ENCODE peak calls at places on chromosomes 5 and 9, in eight cellular contexts. T is body of pancreas; W is heart left ventricle; V is fibroblast of the aortic adventitia; Y is CD8-positive, alpha-beta T cell; M is GM12865; Q is cardiac fibroblast; I is IMR-90. F is an unnamed sample.

GRCh38 chr9:109062543-109062942 is 49.2 kb upstream of the CTNNAL1 start:
- DNase-seq in T (no peak), W (no peak), V (no peak), Y (no peak), M (no peak), Q (no peak), I (no peak), F (no peak)

GRCh38 chr9:93830606-93831005 is 124.5 kb downstream of the BARX1 start:
- DNase-seq in T (no peak), W (peak), V (no peak), Y (no peak), M (no peak), Q (no peak), I (no peak), F (no peak)

GRCh38 chr5:141514330-141515111 is 25.6 kb downstream of the PCDHGC5 start:
- DNase-seq in T (no peak), W (no peak), V (peak), Y (no peak), M (peak), Q (peak), I (peak), F (peak)

GRCh38 chr5:149932445-149933350 is 11.9 kb downstream of the PDE6A start:
- DNase-seq in T (peak), W (no peak), V (no peak), Y (no peak), M (no peak), Q (no peak), I (no peak), F (no peak)

GRCh38 chr5:169296456-169297220 is 4.3 kb downstream of the SLIT3 start:
- DNase-seq in T (no peak), W (no peak), V (peak), Y (no peak), M (no peak), Q (peak), I (no peak), F (peak)

GRCh38 chr5:91978221-91978882 is 595.2 kb upstream of the ARRDC3 start:
- DNase-seq in T (no peak), W (no peak), V (no peak), Y (no peak), M (no peak), Q (no peak), I (no peak), F (no peak)

GRCh38 chr9:121649476-121650219 is 1.8 kb upstream of the DAB2IP start:
- DNase-seq in T (no peak), W (no peak), V (no peak), Y (no peak), M (no peak), Q (no peak), I (no peak), F (no peak)

GRCh38 chr5:127660048-127660733 is 11.3 kb downstream of the CTXN3 start:
- DNase-seq in T (no peak), W (no peak), V (no peak), Y (no peak), M (no peak), Q (no peak), I (no peak), F (no peak)

GRCh38 chr5:84303315-84303714 is 81.4 kb downstream of the EDIL3 start:
- DNase-seq in T (no peak), W (no peak), V (peak), Y (no peak), M (no peak), Q (peak), I (peak), F (peak)

GRCh38 chr5:56900858-56901578 is 8.4 kb upstream of the SETD9 start:
- DNase-seq in T (peak), W (no peak), V (peak), Y (no peak), M (peak), Q (peak), I (peak), F (peak)

GRCh38 chr5:54087436-54087835 is 222.9 kb downstream of the ARL15 start:
- DNase-seq in T (no peak), W (no peak), V (peak), Y (no peak), M (no peak), Q (peak), I (peak), F (peak)

GRCh38 chr9:90967171-90967570 is 165.6 kb downstream of the SYK start:
- DNase-seq in T (no peak), W (no peak), V (no peak), Y (no peak), M (no peak), Q (no peak), I (no peak), F (no peak)

GRCh38 chr5:128228506-128228905 is 144.9 kb downstream of the SLC12A2 start:
- DNase-seq in T (no peak), W (no peak), V (peak), Y (no peak), M (no peak), Q (peak), I (peak), F (peak)

GRCh38 chr9:92739346-92740014 is 25.2 kb downstream of the BICD2 start:
- DNase-seq in T (no peak), W (no peak), V (no peak), Y (no peak), M (no peak), Q (no peak), I (no peak), F (no peak)

GRCh38 chr9:92740969-92741368 is 23.7 kb downstream of the BICD2 start:
- DNase-seq in T (no peak), W (no peak), V (no peak), Y (no peak), M (no peak), Q (no peak), I (no peak), F (no peak)

GRCh38 chr9:92740015-92740408 is 24.6 kb downstream of the BICD2 start:
- DNase-seq in T (no peak), W (no peak), V (peak), Y (no peak), M (no peak), Q (peak), I (peak), F (no peak)

GRCh38 chr9:92738661-92739081 is 26.0 kb downstream of the BICD2 start:
- DNase-seq in T (peak), W (peak), V (peak), Y (no peak), M (no peak), Q (no peak), I (no peak), F (peak)

GRCh38 chr9:92740446-92740961 is 24.1 kb downstream of the BICD2 start:
- DNase-seq in T (no peak), W (no peak), V (no peak), Y (no peak), M (no peak), Q (no peak), I (no peak), F (no peak)
- H3K4me3 ChIP-seq in T (no peak), W (peak), V (no peak), Y (no peak), M (no peak), Q (no peak), I (no peak), F (no peak)

DNA sequence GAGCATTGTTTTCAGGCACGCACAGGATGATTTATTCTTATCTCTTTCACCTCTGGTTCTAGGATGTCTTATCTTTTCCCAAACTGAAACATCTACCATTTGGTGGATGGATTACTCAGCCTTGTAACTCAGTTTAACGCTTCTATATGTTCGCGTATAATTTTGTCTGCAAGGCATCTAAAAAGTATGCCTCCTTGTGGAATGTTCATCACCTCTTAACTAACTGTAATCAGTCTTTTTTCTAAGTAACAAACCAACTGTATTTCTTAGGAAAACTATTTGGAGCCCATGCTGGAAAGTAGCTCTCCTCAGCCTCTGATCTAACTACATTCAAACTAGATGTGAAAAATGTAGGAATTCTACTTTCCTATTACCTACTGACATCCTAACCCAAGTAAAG is 11.5 kb upstream of the F2RL2 start:
- DNase-seq in T (no peak), W (no peak), V (no peak), Y (no peak), M (no peak), Q (no peak), I (no peak), F (no peak)
- TF ChIP-seq CTCF in T (no peak), W (no peak), V (no peak), Y (no peak), M (no peak), Q (no peak), I (no peak), F (no peak)

GRCh38 chr9:133477992-133478850 is 678 bp downstream of the SLC2A6 start:
- DNase-seq in T (no peak), W (peak), V (peak), Y (no peak), M (peak), Q (peak), I (peak), F (no peak)
- H3K4me3 ChIP-seq in T (no peak), W (peak), V (peak), Y (peak), M (peak), Q (peak), I (peak), F (peak)

GRCh38 chr5:77620404-77620803 is 18.1 kb downstream of the OTP start:
- DNase-seq in T (no peak), W (no peak), V (no peak), Y (no peak), M (peak), Q (no peak), I (no peak), F (no peak)
- TF ChIP-seq CTCF in T (peak), W (no peak), V (no peak), Y (no peak), M (peak), Q (no peak), I (no peak), F (no peak)

DNA sequence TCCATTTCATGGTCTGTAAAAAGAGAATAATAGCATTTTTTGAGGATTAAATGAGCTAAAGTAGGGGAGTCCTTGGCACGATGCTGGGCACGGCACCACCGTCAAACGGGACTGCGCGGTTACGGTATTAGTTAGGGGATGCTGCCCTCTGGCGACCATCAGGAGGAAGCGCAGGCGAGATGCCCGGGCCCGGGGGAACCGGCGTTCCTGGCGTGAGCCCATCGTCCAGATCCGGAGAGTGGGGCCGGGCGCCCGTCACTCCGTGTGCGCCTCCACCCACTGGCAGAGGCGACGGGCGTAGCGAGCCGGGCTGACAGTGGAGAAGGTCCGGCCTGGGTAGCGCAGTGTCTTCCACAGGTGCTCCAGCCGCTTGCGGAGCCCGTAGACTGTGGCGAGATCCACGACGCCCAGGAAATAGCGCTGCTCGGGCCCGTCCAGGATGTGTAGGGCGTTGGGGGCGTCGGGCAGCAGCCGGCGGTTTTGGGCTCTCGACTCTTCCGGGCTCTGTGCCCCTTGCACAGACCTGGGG is 4.8 kb upstream of the ST6GALNAC4 start:
- DNase-seq in T (peak), W (peak), V (peak), Y (peak), M (peak), Q (peak), I (no peak), F (peak)
- H3K4me3 ChIP-seq in T (no peak), W (peak), V (peak), Y (peak), M (no peak), Q (peak), I (no peak), F (no peak)